ENCODE peak calls at places on chromosomes 4 and X, in ten cellular contexts. T is thoracic aorta, E is CD14-positive monocyte, Q is left lung, O is fibroblast of mammary gland, I is neural crest cell, W is brain microvascular endothelial cell, U is tibial artery, R is GM23338, J is AG10803. F is an unnamed sample.

GRCh38 chr4:96729641-96730040 is 889.7 kb downstream of the PDHA2 start:
- DNase-seq in W (no peak), U (no peak), Q (no peak), O (no peak), J (no peak), I (no peak), R (no peak), E (no peak), T (no peak), F (no peak)

GRCh38 chr4:10102981-10103330 is 13.6 kb downstream of the WDR1 start:
- DNase-seq in R (no peak), T (no peak), U (no peak), Q (no peak), J (no peak), E (no peak), O (no peak), W (no peak), I (peak; percentile 6), F (no peak)

GRCh38 chr4:67744561-67745283 is 9.5 kb downstream of the GNRHR start:
- DNase-seq in R (no peak), J (peak; percentile 40), T (no peak), E (no peak), I (no peak), Q (no peak), U (no peak), W (peak; percentile 16), O (peak; percentile 58), F (no peak)

GRCh38 chr4:110142461-110142860 is 56.0 kb downstream of the ELOVL6 start:
- DNase-seq in J (no peak), R (no peak), I (no peak), T (no peak), O (no peak), W (no peak), Q (no peak), U (no peak), E (no peak), F (no peak)

GRCh38 chr4:79666875-79667274 is 258.8 kb upstream of the GK2 start:
- DNase-seq in Q (no peak), W (no peak), I (no peak), E (no peak), T (no peak), R (no peak), J (no peak), O (no peak), U (no peak), F (no peak)

GRCh38 chr4:118557298-118557851 is 127.8 kb upstream of the METTL14 start:
- DNase-seq in J (peak; percentile 82), O (peak; percentile 68), Q (no peak), E (no peak), U (no peak), T (no peak), R (no peak), W (peak; percentile 66), I (no peak), F (no peak)

GRCh38 chr4:40688446-40689095 is 58.9 kb upstream of the RBM47 start:
- DNase-seq in T (no peak), J (no peak), R (no peak), O (no peak), W (no peak), I (no peak), Q (no peak), E (no peak), U (no peak), F (no peak)

GRCh38 chr4:124943145-124943889 is 230.8 kb upstream of the ANKRD50 start:
- DNase-seq in I (no peak), E (no peak), W (peak; percentile 81), O (peak; percentile 78), U (no peak), Q (no peak), T (no peak), R (no peak), J (peak; percentile 13), F (no peak)

GRCh38 chr4:4880492-4880891 is 21.0 kb downstream of the MSX1 start:
- DNase-seq in R (no peak), T (no peak), W (no peak), U (no peak), E (no peak), Q (no peak), O (no peak), I (no peak), J (no peak), F (no peak)

GRCh38 chr4:41196633-41197332 is 17.6 kb downstream of the APBB2 start:
- DNase-seq in T (no peak), I (no peak), U (no peak), Q (no peak), R (no peak), O (peak; percentile 45), W (no peak), E (no peak), J (peak; percentile 84), F (no peak)

GRCh38 chr4:146153964-146154536 is 21.5 kb upstream of the LSM6 start:
- DNase-seq in I (no peak), O (no peak), T (no peak), E (no peak), J (no peak), W (no peak), Q (no peak), U (no peak), R (no peak), F (no peak)

GRCh38 chr4:68591204-68591603 is 15.1 kb upstream of the UGT2B17 start:
- DNase-seq in T (no peak), W (no peak), R (no peak), J (no peak), Q (no peak), U (no peak), I (no peak), O (no peak), E (no peak), F (no peak)

GRCh38 chr4:148017801-148018200 is 285.9 kb downstream of the ARHGAP10 start:
- DNase-seq in R (no peak), Q (no peak), O (no peak), E (no peak), U (no peak), I (no peak), W (no peak), J (no peak), T (no peak), F (no peak)

GRCh38 chrX:51894697-51895336 is 1.4 kb downstream of the MAGED1 start:
- DNase-seq in E (no peak), J (peak; percentile 38), Q (no peak), W (no peak), U (peak; percentile 21), O (peak; percentile 37), R (peak; percentile 26), T (no peak), I (no peak), F (no peak)
- TF ChIP-seq CTCF in E (no peak), J (peak; percentile 5), Q (no peak), W (peak; percentile 39), U (no peak), O (no peak), R (no peak), T (no peak), I (no peak), F (peak; percentile 43)

GRCh38 chr4:140600408-140600807 is 31.6 kb upstream of the UCP1 start:
- DNase-seq in T (no peak), Q (no peak), R (no peak), J (no peak), W (no peak), I (no peak), E (no peak), O (no peak), U (no peak), F (no peak)

DNA sequence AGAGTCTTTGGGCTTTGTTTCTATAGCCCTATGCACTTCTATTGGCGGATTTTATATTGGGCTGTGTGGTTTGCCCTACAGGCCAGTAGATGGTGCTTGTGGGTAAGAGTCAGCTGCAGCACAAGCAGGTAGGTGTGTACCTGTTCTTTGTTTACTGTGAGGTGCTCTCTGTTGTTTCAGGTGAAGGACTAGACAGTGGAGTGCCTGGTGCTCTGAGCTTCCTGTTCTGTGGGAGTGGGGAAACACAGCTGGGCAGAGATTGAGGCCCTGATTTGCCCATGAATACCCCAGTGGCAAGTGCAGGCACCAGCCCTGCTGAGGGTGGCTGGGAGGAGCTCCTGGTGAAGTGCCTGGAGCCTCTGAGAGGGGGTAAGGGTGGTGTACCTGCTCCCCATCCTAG is 26.3 kb upstream of the UCP1 start:
- DNase-seq in J (peak; percentile 5), W (no peak), O (peak; percentile 5), I (no peak), T (no peak), E (no peak), U (no peak), R (peak; percentile 78), Q (no peak), F (no peak)
- TF ChIP-seq CTCF in J (peak; percentile 48), W (peak; percentile 66), O (peak; percentile 44), I (no peak), T (no peak), E (no peak), U (no peak), R (peak; percentile 79), Q (peak; percentile 40), F (peak; percentile 53)

GRCh38 chr4:46653842-46654241 is 255.2 kb downstream of the COX7B2 start:
- DNase-seq in O (no peak), J (no peak), Q (no peak), I (no peak), T (no peak), W (no peak), E (no peak), R (no peak), U (no peak), F (no peak)

GRCh38 chr4:46649390-46649789 is 259.5 kb upstream of the GABRA2 start:
- DNase-seq in Q (no peak), W (no peak), J (no peak), O (no peak), R (no peak), I (no peak), E (no peak), U (no peak), T (no peak), F (no peak)

GRCh38 chr4:46645092-46645491 is 255.2 kb upstream of the GABRA2 start:
- DNase-seq in I (no peak), J (no peak), E (no peak), O (no peak), R (no peak), Q (no peak), U (no peak), T (no peak), W (no peak), F (no peak)

DNA sequence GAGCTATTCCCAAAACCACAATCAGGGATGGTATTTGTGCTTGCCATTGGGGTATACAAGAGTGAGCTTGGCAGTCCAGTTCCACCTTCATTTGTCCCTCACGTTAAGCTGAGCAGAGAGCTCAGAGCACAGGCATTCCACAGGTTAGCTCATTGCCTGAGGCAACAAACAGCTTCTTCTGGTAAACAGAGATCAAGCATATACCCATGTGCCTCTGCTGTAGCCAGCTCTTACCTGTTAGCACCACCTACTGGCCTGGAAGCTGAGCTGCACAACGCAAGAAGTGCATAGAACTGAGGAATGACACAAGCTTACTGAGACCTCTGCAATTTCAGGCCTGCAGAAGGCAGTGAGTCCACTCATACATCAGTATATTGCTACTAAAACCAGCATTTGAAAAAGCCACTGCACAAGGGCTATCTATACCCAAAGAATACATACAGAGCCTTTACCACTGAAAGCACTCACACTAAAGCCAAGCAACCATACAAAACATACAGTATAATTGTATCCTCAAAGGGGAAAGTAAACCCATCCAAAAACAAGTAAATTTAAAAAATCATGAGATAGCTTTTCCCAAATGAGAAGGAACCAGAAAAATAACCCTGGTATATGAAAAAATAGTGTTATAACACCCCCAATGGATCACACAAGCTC is 258.3 kb upstream of the GABRA2 start:
- DNase-seq in T (no peak), R (peak; percentile 87), O (peak; percentile 20), E (no peak), J (no peak), W (no peak), I (peak; percentile 21), Q (no peak), U (no peak), F (no peak)
- TF ChIP-seq CTCF in T (no peak), R (peak; percentile 93), O (peak; percentile 36), E (peak; percentile 17), J (no peak), W (peak; percentile 59), I (peak; percentile 74), Q (no peak), U (no peak), F (peak; percentile 75)

GRCh38 chrX:19602866-19603620 is 87.7 kb upstream of the MAP3K15 start:
- DNase-seq in O (peak; percentile 83), E (no peak), I (no peak), W (peak; percentile 80), J (peak; percentile 55), Q (no peak), U (peak; percentile 20), R (no peak), T (no peak), F (no peak)
- TF ChIP-seq CTCF in O (no peak), E (no peak), I (no peak), W (no peak), J (no peak), Q (no peak), U (no peak), R (no peak), T (no peak), F (no peak)